ENCODE peak calls at places on chromosomes 11 and 22, in four cellular contexts. One of them, this sample, is unnamed.

GRCh38 chr11:79382301-79382700 is 58.5 kb downstream of the TENM4 start:
- DNase-seq in Peyer's patch: no peak
- DNase-seq in heart left ventricle: no peak
- DNase-seq in testis: no peak
- DNase-seq in this sample: no peak

GRCh38 chr22:50701076-50701419 is 28.4 kb downstream of the SHANK3 start:
- DNase-seq in heart left ventricle: no peak
- DNase-seq in testis: no peak
- DNase-seq in Peyer's patch: no peak
- DNase-seq in this sample: peak; percentile 59

GRCh38 chr11:59273008-59273841 is 60.5 kb upstream of the MPEG1 start:
- DNase-seq in Peyer's patch: peak; percentile 80
- DNase-seq in testis: no peak
- DNase-seq in heart left ventricle: no peak
- DNase-seq in this sample: peak; percentile 19

GRCh38 chr11:70906101-70906500 is 346.3 kb downstream of the SHANK2 start:
- DNase-seq in Peyer's patch: no peak
- DNase-seq in heart left ventricle: no peak
- DNase-seq in testis: no peak
- DNase-seq in this sample: no peak

GRCh38 chr22:28978158-28978557 is 83.5 kb downstream of the C22orf31 start:
- DNase-seq in testis: peak; percentile 30
- DNase-seq in Peyer's patch: no peak
- DNase-seq in heart left ventricle: peak; percentile 10
- DNase-seq in this sample: no peak

GRCh38 chr11:40384991-40385390 is 1074.5 kb downstream of the LRRC4C start:
- DNase-seq in testis: no peak
- DNase-seq in Peyer's patch: no peak
- DNase-seq in heart left ventricle: no peak
- DNase-seq in this sample: no peak

GRCh38 chr11:379205-380094 is 10.2 kb downstream of the B4GALNT4 start:
- DNase-seq in heart left ventricle: no peak
- DNase-seq in Peyer's patch: no peak
- DNase-seq in testis: no peak
- DNase-seq in this sample: no peak

GRCh38 chr22:30324008-30324730 is 2.6 kb downstream of the TBC1D10A start:
- DNase-seq in heart left ventricle: no peak
- DNase-seq in Peyer's patch: peak; percentile 69
- DNase-seq in testis: no peak
- DNase-seq in this sample: no peak

GRCh38 chr11:35014352-35014751 is 97.9 kb downstream of the PDHX start:
- DNase-seq in heart left ventricle: no peak
- DNase-seq in Peyer's patch: no peak
- DNase-seq in testis: no peak
- DNase-seq in this sample: no peak

GRCh38 chr22:37498289-37498909 is 12.2 kb upstream of the MFNG start:
- DNase-seq in testis: no peak
- DNase-seq in Peyer's patch: peak; percentile 87
- DNase-seq in heart left ventricle: no peak
- DNase-seq in this sample: peak; percentile 96

GRCh38 chr22:24209016-24209415 is 27.7 kb downstream of the SUSD2 start:
- DNase-seq in Peyer's patch: no peak
- DNase-seq in testis: no peak
- DNase-seq in heart left ventricle: no peak
- DNase-seq in this sample: no peak

GRCh38 chr11:68690671-68691401 is 6.5 kb downstream of the GAL start:
- DNase-seq in Peyer's patch: peak; percentile 60
- DNase-seq in heart left ventricle: no peak
- DNase-seq in testis: no peak
- DNase-seq in this sample: peak; percentile 45

GRCh38 chr11:102225689-102226562 is 91.4 kb upstream of the BIRC3 start:
- DNase-seq in testis: no peak
- DNase-seq in heart left ventricle: no peak
- DNase-seq in Peyer's patch: no peak
- DNase-seq in this sample: no peak

GRCh38 chr11:61080986-61081590 is 21.2 kb upstream of the CD5 start:
- DNase-seq in heart left ventricle: no peak
- DNase-seq in testis: no peak
- DNase-seq in Peyer's patch: peak; percentile 44
- DNase-seq in this sample: no peak

GRCh38 chr11:75557649-75558494 is 4.2 kb upstream of the SERPINH1 start:
- DNase-seq in heart left ventricle: peak; percentile 60
- DNase-seq in testis: peak; percentile 63
- DNase-seq in Peyer's patch: no peak
- DNase-seq in this sample: peak; percentile 63

GRCh38 chr11:69642913-69643632 is 2.1 kb downstream of the CCND1 start:
- DNase-seq in testis: peak; percentile 81
- DNase-seq in heart left ventricle: peak; percentile 85
- DNase-seq in Peyer's patch: peak; percentile 89
- DNase-seq in this sample: peak; percentile 91

GRCh38 chr11:29251738-29252137 is 765.1 kb downstream of the KCNA4 start:
- DNase-seq in testis: no peak
- DNase-seq in heart left ventricle: no peak
- DNase-seq in Peyer's patch: no peak
- DNase-seq in this sample: no peak

GRCh38 chr22:49044776-49045175 is 782.9 kb downstream of the BRD1 start:
- DNase-seq in testis: no peak
- DNase-seq in heart left ventricle: no peak
- DNase-seq in Peyer's patch: no peak
- DNase-seq in this sample: no peak

GRCh38 chr11:59222464-59223065 is 9.8 kb upstream of the MPEG1 start:
- DNase-seq in testis: no peak
- DNase-seq in Peyer's patch: no peak
- DNase-seq in heart left ventricle: no peak
- DNase-seq in this sample: no peak

GRCh38 chr11:83721286-83721685 is 435.1 kb upstream of the CCDC90B start:
- DNase-seq in heart left ventricle: no peak
- DNase-seq in testis: no peak
- DNase-seq in Peyer's patch: no peak
- DNase-seq in this sample: no peak

GRCh38 chr11:67277231-67277961 is 11.1 kb downstream of the GRK2 start:
- DNase-seq in Peyer's patch: peak; percentile 98
- DNase-seq in testis: peak; percentile 85
- DNase-seq in heart left ventricle: peak; percentile 93
- DNase-seq in this sample: peak; percentile 89

GRCh38 chr22:38491707-38492348 is 14.3 kb downstream of the DDX17 start:
- DNase-seq in heart left ventricle: no peak
- DNase-seq in testis: no peak
- DNase-seq in Peyer's patch: no peak
- DNase-seq in this sample: no peak

DNA sequence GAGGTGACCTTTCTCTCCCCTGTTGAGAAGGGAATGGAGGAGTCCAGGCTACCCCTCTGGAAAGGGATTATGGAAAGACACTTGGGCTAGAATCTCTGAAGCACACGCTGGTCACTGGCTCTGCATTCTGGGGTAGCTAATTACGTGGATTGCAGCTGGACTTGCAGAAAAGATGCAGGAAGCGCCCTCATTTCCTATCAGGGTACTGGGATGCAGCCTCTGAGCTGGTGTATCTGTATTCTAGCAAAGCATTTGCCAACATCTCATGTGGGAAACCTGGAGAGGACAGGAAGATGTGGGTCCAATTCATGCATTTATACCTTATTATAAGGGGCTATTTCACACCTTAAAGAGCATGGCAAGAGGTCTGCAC is 44.3 kb downstream of the CD82 start:
- DNase-seq in heart left ventricle: no peak
- DNase-seq in Peyer's patch: no peak
- DNase-seq in testis: no peak
- DNase-seq in this sample: no peak
- H3K4me1 ChIP-seq in heart left ventricle: no peaks in the 10 kb centered on the region
- H3K4me1 ChIP-seq in Peyer's patch: peaks cover 38% of the 10 kb centered on the region
- H3K4me1 ChIP-seq in testis: no peaks in the 10 kb centered on the region
- H3K4me1 ChIP-seq in this sample: no peaks in the 10 kb centered on the region

DNA sequence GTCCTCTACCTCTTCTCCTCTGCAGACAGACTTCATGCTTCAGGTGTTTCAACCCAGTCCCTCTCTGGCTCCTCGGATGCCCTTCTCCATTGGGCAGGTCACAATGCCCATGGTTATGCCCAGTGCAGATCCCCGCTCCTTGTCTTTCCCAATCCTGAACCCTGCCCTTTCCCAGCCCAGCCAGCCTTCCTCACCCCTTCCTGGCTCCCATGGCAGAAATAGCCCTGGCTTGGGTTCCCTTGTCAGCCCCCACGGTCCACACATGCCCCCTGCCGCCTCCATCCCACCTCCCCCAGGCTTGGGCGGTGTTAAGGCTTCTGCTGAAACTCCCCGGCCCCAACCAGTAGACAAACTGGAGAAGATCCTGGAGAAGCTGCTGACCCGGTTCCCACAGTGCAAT is 9.3 kb upstream of the BACE1-AS start:
- DNase-seq in testis: no peak
- DNase-seq in heart left ventricle: no peak
- DNase-seq in Peyer's patch: no peak
- DNase-seq in this sample: peak; percentile 20
- H3K36me3 ChIP-seq in testis: no peaks in the 10 kb centered on the region
- H3K36me3 ChIP-seq in heart left ventricle: no peaks in the 10 kb centered on the region
- H3K36me3 ChIP-seq in Peyer's patch: no peaks in the 10 kb centered on the region
- H3K36me3 ChIP-seq in this sample: peaks cover 58% of the 10 kb centered on the region

GRCh38 chr11:134223836-134224709 is at the start of the genes NCAPD3 and VPS26B:
- DNase-seq in Peyer's patch: peak; percentile 99
- DNase-seq in testis: peak; percentile 99
- DNase-seq in heart left ventricle: peak; percentile 97
- DNase-seq in this sample: peak; percentile 99
- TF ChIP-seq CTCF in Peyer's patch: peak; percentile 2
- TF ChIP-seq CTCF in testis: no peak
- TF ChIP-seq CTCF in heart left ventricle: no peak
- TF ChIP-seq CTCF in this sample: no peak

GRCh38 chr11:77109236-77110019 is 6.8 kb downstream of the OMP start:
- DNase-seq in heart left ventricle: no peak
- DNase-seq in testis: peak; percentile 73
- DNase-seq in Peyer's patch: no peak
- DNase-seq in this sample: no peak
- H3K4me1 ChIP-seq in heart left ventricle: no peaks in the 10 kb centered on the region
- H3K4me1 ChIP-seq in testis: peaks cover 47% of the 10 kb centered on the region
- H3K4me1 ChIP-seq in Peyer's patch: no peaks in the 10 kb centered on the region
- H3K4me1 ChIP-seq in this sample: no peaks in the 10 kb centered on the region

GRCh38 chr22:42596376-42596775 is 18.3 kb downstream of the POLDIP3 start:
- DNase-seq in heart left ventricle: peak; percentile 39
- DNase-seq in testis: peak; percentile 48
- DNase-seq in Peyer's patch: no peak
- DNase-seq in this sample: no peak
- H3K36me3 ChIP-seq in heart left ventricle: no peaks in the 10 kb centered on the region
- H3K36me3 ChIP-seq in testis: no peaks in the 10 kb centered on the region
- H3K36me3 ChIP-seq in Peyer's patch: no peaks in the 10 kb centered on the region
- H3K36me3 ChIP-seq in this sample: peaks cover 88% of the 10 kb centered on the region

GRCh38 chr11:46322759-46323158 is 24.5 kb upstream of the DGKZ start:
- DNase-seq in Peyer's patch: no peak
- DNase-seq in testis: no peak
- DNase-seq in heart left ventricle: no peak
- DNase-seq in this sample: peak; percentile 76
- TF ChIP-seq CTCF in Peyer's patch: peak; percentile 17
- TF ChIP-seq CTCF in testis: no peak
- TF ChIP-seq CTCF in heart left ventricle: peak; percentile 16
- TF ChIP-seq CTCF in this sample: peak; percentile 59

DNA sequence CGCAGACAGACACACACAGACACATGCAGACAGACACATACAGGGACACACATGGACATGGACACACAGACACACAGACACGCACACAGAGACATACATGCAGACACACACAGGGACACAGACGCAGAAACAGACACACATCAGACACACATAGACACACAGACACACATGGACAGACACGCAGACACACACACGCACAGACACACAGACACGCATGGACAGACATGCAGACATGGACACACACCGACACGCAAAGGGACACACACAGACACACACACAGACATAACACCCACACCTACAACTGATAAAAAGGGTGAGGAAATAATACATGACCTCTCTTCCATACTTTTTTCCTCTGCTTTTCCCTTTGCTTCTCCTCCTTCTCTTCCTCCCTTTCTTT is 146.2 kb downstream of the HIPK3 start:
- DNase-seq in Peyer's patch: no peak
- DNase-seq in heart left ventricle: no peak
- DNase-seq in testis: no peak
- DNase-seq in this sample: no peak
- H3K4me1 ChIP-seq in Peyer's patch: no peaks in the 10 kb centered on the region
- H3K4me1 ChIP-seq in heart left ventricle: no peaks in the 10 kb centered on the region
- H3K4me1 ChIP-seq in testis: no peaks in the 10 kb centered on the region
- H3K4me1 ChIP-seq in this sample: no peaks in the 10 kb centered on the region

DNA sequence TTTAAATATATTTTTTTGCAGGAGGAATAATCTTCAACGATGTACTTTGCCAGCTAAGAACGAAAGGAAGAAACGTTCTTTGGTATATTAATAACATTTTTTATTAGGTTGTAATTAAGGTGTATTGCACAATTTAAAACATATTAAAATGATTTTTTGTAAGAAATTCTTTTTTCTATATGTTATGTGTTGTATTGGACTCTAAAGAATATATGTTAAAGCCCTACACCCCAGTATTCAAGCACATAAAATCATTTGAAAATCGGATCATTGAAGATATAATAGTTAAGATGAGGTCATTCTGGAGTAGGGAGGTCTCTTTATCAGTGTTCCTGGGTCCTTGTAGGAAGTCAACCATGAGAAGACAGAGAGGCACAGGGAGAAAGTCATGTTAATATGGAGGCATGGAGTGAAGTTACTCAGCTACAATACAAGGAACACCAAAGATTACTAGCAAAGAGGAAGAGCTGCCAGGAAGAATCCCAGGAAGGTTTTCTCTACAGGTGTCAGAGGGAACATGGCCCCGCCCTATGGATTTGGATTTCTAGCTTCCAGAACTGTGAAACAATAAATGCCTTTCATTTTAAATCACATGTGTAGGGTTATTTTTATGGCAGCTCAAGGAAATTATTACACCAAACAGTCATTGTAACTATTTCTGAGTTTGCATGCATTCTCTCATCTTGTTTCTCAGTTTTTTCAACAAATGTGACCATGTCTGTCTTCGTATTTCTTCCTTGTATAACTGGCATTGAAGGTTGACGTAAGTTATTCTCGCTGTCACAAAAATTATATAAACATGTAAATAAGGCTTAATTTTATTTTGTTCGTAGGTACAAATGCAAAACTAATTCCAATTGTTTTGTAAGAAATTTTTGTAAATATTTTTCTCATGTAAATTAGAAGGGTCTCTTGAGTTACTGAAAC is 75.4 kb upstream of the VPREB1 start:
- DNase-seq in testis: no peak
- DNase-seq in Peyer's patch: no peak
- DNase-seq in heart left ventricle: no peak
- DNase-seq in this sample: no peak
- H3K36me3 ChIP-seq in testis: no peaks in the 10 kb centered on the region
- H3K36me3 ChIP-seq in Peyer's patch: no peaks in the 10 kb centered on the region
- H3K36me3 ChIP-seq in heart left ventricle: no peaks in the 10 kb centered on the region
- H3K36me3 ChIP-seq in this sample: no peaks in the 10 kb centered on the region

GRCh38 chr22:42277988-42278776 is 7.7 kb upstream of the TCF20 start:
- DNase-seq in heart left ventricle: no peak
- DNase-seq in testis: no peak
- DNase-seq in Peyer's patch: peak; percentile 66
- DNase-seq in this sample: peak; percentile 71
- TF ChIP-seq CTCF in heart left ventricle: peak; percentile 21
- TF ChIP-seq CTCF in testis: no peak
- TF ChIP-seq CTCF in Peyer's patch: peak; percentile 43
- TF ChIP-seq CTCF in this sample: peak; percentile 39